ENCODE peak calls at places on chromosomes 6 and 20, in nine cellular contexts. One of them, this sample, is unnamed.

GRCh38 chr6:17877196-17877889 is 110.1 kb downstream of the KIF13A start:
- DNase-seq in neural crest cell: no peak
- DNase-seq in Panc1: no peak
- DNase-seq in NCI-H524 treated with DMSO at 0.1 percent for 48 hours: no peak
- DNase-seq in NAMALWA: no peak
- DNase-seq in myocyte: no peak
- DNase-seq in CD8-positive, alpha-beta T cell: no peak
- DNase-seq in OCI-M1: no peak
- DNase-seq in non-pigmented ciliary epithelial cell: no peak
- DNase-seq in this sample: no peak

GRCh38 chr6:112321882-112322508 is 25.1 kb upstream of the RFPL4B start:
- DNase-seq in NAMALWA: no peak
- DNase-seq in Panc1: no peak
- DNase-seq in NCI-H524 treated with DMSO at 0.1 percent for 48 hours: no peak
- DNase-seq in OCI-M1: no peak
- DNase-seq in neural crest cell: no peak
- DNase-seq in CD8-positive, alpha-beta T cell: no peak
- DNase-seq in myocyte: no peak
- DNase-seq in non-pigmented ciliary epithelial cell: no peak
- DNase-seq in this sample: no peak

GRCh38 chr6:147507162-147508072 is 1.1 kb upstream of the SAMD5 start:
- DNase-seq in neural crest cell: peak
- DNase-seq in myocyte: peak
- DNase-seq in Panc1: no peak
- DNase-seq in NCI-H524 treated with DMSO at 0.1 percent for 48 hours: peak
- DNase-seq in non-pigmented ciliary epithelial cell: no peak
- DNase-seq in CD8-positive, alpha-beta T cell: no peak
- DNase-seq in OCI-M1: no peak
- DNase-seq in NAMALWA: no peak
- DNase-seq in this sample: no peak

GRCh38 chr20:44736170-44737021 is 9.3 kb upstream of the KCNK15 start:
- DNase-seq in NAMALWA: peak
- DNase-seq in Panc1: no peak
- DNase-seq in neural crest cell: peak
- DNase-seq in myocyte: peak
- DNase-seq in NCI-H524 treated with DMSO at 0.1 percent for 48 hours: peak
- DNase-seq in CD8-positive, alpha-beta T cell: no peak
- DNase-seq in OCI-M1: peak
- DNase-seq in non-pigmented ciliary epithelial cell: no peak
- DNase-seq in this sample: peak

GRCh38 chr20:32543570-32544259 is 41.4 kb downstream of the NOL4L start:
- DNase-seq in neural crest cell: no peak
- DNase-seq in NCI-H524 treated with DMSO at 0.1 percent for 48 hours: no peak
- DNase-seq in Panc1: no peak
- DNase-seq in myocyte: no peak
- DNase-seq in NAMALWA: no peak
- DNase-seq in OCI-M1: no peak
- DNase-seq in non-pigmented ciliary epithelial cell: no peak
- DNase-seq in CD8-positive, alpha-beta T cell: no peak
- DNase-seq in this sample: no peak

GRCh38 chr6:108250240-108250866 is 10.5 kb downstream of the SNX3 start:
- DNase-seq in neural crest cell: no peak
- DNase-seq in CD8-positive, alpha-beta T cell: no peak
- DNase-seq in Panc1: no peak
- DNase-seq in NCI-H524 treated with DMSO at 0.1 percent for 48 hours: no peak
- DNase-seq in OCI-M1: peak
- DNase-seq in non-pigmented ciliary epithelial cell: no peak
- DNase-seq in myocyte: peak
- DNase-seq in NAMALWA: peak
- DNase-seq in this sample: peak

GRCh38 chr20:35662541-35662940 is 2.2 kb downstream of the CPNE1 start:
- DNase-seq in non-pigmented ciliary epithelial cell: no peak
- DNase-seq in CD8-positive, alpha-beta T cell: no peak
- DNase-seq in myocyte: no peak
- DNase-seq in NAMALWA: peak
- DNase-seq in Panc1: no peak
- DNase-seq in neural crest cell: no peak
- DNase-seq in OCI-M1: no peak
- DNase-seq in NCI-H524 treated with DMSO at 0.1 percent for 48 hours: no peak
- DNase-seq in this sample: no peak

GRCh38 chr6:138485586-138486248 is 13.6 kb downstream of the NHSL1 start:
- DNase-seq in Panc1: no peak
- DNase-seq in myocyte: peak
- DNase-seq in OCI-M1: no peak
- DNase-seq in NAMALWA: no peak
- DNase-seq in NCI-H524 treated with DMSO at 0.1 percent for 48 hours: no peak
- DNase-seq in non-pigmented ciliary epithelial cell: no peak
- DNase-seq in CD8-positive, alpha-beta T cell: no peak
- DNase-seq in neural crest cell: peak
- DNase-seq in this sample: no peak

GRCh38 chr6:118580585-118581419 is 32.7 kb downstream of the PLN start:
- DNase-seq in CD8-positive, alpha-beta T cell: peak
- DNase-seq in myocyte: peak
- DNase-seq in NCI-H524 treated with DMSO at 0.1 percent for 48 hours: peak
- DNase-seq in OCI-M1: peak
- DNase-seq in neural crest cell: peak
- DNase-seq in NAMALWA: peak
- DNase-seq in Panc1: peak
- DNase-seq in non-pigmented ciliary epithelial cell: peak
- DNase-seq in this sample: peak

GRCh38 chr6:109743739-109744138 is 52.6 kb downstream of the FIG4 start:
- DNase-seq in non-pigmented ciliary epithelial cell: peak
- DNase-seq in neural crest cell: no peak
- DNase-seq in NAMALWA: no peak
- DNase-seq in NCI-H524 treated with DMSO at 0.1 percent for 48 hours: no peak
- DNase-seq in CD8-positive, alpha-beta T cell: no peak
- DNase-seq in Panc1: peak
- DNase-seq in myocyte: peak
- DNase-seq in OCI-M1: no peak
- DNase-seq in this sample: no peak

GRCh38 chr6:6892706-6893601 is 214.8 kb upstream of the RREB1 start:
- DNase-seq in CD8-positive, alpha-beta T cell: no peak
- DNase-seq in myocyte: peak
- DNase-seq in OCI-M1: no peak
- DNase-seq in Panc1: no peak
- DNase-seq in NAMALWA: no peak
- DNase-seq in neural crest cell: no peak
- DNase-seq in NCI-H524 treated with DMSO at 0.1 percent for 48 hours: no peak
- DNase-seq in non-pigmented ciliary epithelial cell: no peak
- DNase-seq in this sample: no peak

GRCh38 chr20:64177420-64177783 is 13.2 kb downstream of the MYT1 start:
- DNase-seq in myocyte: no peak
- DNase-seq in non-pigmented ciliary epithelial cell: no peak
- DNase-seq in neural crest cell: no peak
- DNase-seq in NCI-H524 treated with DMSO at 0.1 percent for 48 hours: no peak
- DNase-seq in NAMALWA: no peak
- DNase-seq in CD8-positive, alpha-beta T cell: no peak
- DNase-seq in Panc1: no peak
- DNase-seq in OCI-M1: no peak
- DNase-seq in this sample: no peak

GRCh38 chr20:44041001-44041400 is 126.3 kb downstream of the TOX2 start:
- DNase-seq in OCI-M1: no peak
- DNase-seq in non-pigmented ciliary epithelial cell: no peak
- DNase-seq in neural crest cell: no peak
- DNase-seq in myocyte: no peak
- DNase-seq in NAMALWA: no peak
- DNase-seq in Panc1: no peak
- DNase-seq in NCI-H524 treated with DMSO at 0.1 percent for 48 hours: no peak
- DNase-seq in CD8-positive, alpha-beta T cell: no peak
- DNase-seq in this sample: no peak

GRCh38 chr20:58675641-58676040 is 17.0 kb upstream of the NPEPL1 start:
- DNase-seq in OCI-M1: no peak
- DNase-seq in NCI-H524 treated with DMSO at 0.1 percent for 48 hours: no peak
- DNase-seq in neural crest cell: no peak
- DNase-seq in myocyte: no peak
- DNase-seq in CD8-positive, alpha-beta T cell: no peak
- DNase-seq in non-pigmented ciliary epithelial cell: no peak
- DNase-seq in Panc1: no peak
- DNase-seq in NAMALWA: no peak
- DNase-seq in this sample: no peak

GRCh38 chr6:148217921-148218320 is 124.7 kb upstream of the SASH1 start:
- DNase-seq in neural crest cell: no peak
- DNase-seq in Panc1: no peak
- DNase-seq in myocyte: no peak
- DNase-seq in NAMALWA: peak
- DNase-seq in NCI-H524 treated with DMSO at 0.1 percent for 48 hours: no peak
- DNase-seq in CD8-positive, alpha-beta T cell: no peak
- DNase-seq in non-pigmented ciliary epithelial cell: no peak
- DNase-seq in OCI-M1: no peak
- DNase-seq in this sample: no peak

GRCh38 chr6:132041706-132042105 is 90.5 kb upstream of the CCN2 start:
- DNase-seq in NAMALWA: no peak
- DNase-seq in neural crest cell: no peak
- DNase-seq in Panc1: no peak
- DNase-seq in CD8-positive, alpha-beta T cell: no peak
- DNase-seq in NCI-H524 treated with DMSO at 0.1 percent for 48 hours: no peak
- DNase-seq in OCI-M1: no peak
- DNase-seq in non-pigmented ciliary epithelial cell: peak
- DNase-seq in myocyte: no peak
- DNase-seq in this sample: no peak

GRCh38 chr20:39778847-39779641 is 816.9 kb downstream of the DHX35 start:
- DNase-seq in myocyte: no peak
- DNase-seq in Panc1: no peak
- DNase-seq in NCI-H524 treated with DMSO at 0.1 percent for 48 hours: no peak
- DNase-seq in OCI-M1: no peak
- DNase-seq in CD8-positive, alpha-beta T cell: no peak
- DNase-seq in neural crest cell: no peak
- DNase-seq in non-pigmented ciliary epithelial cell: no peak
- DNase-seq in NAMALWA: no peak
- DNase-seq in this sample: no peak